ENCODE peak calls at places on chromosomes 13 and 19, in four cellular contexts. M, Q, H and P are unnamed samples.

GRCh38 chr13:46721054-46721453 is 75.9 kb downstream of the ESD start:
- DNase-seq in M (peak; percentile 64), Q (peak; percentile 77), H (peak; percentile 62), P (no peak)

GRCh38 chr13:100532836-100533435 is 55.7 kb downstream of the GGACT start:
- DNase-seq in M (no peak), Q (no peak), H (no peak), P (peak; percentile 26)

GRCh38 chr13:68272652-68273051 is 1042.5 kb upstream of the PCDH9 start:
- DNase-seq in M (no peak), Q (no peak), H (no peak), P (no peak)

GRCh38 chr19:3821857-3822364 is 35.7 kb upstream of the MATK start:
- DNase-seq in M (no peak), Q (peak; percentile 8), H (peak; percentile 59), P (peak; percentile 63)

GRCh38 chr19:3451451-3451866 is 28.9 kb downstream of the SMIM24 start:
- DNase-seq in M (no peak), Q (no peak), H (no peak), P (no peak)

GRCh38 chr19:41871573-41872383 is 5.3 kb upstream of the CD79A start:
- DNase-seq in M (no peak), Q (no peak), H (peak; percentile 54), P (no peak)

GRCh38 chr19:46728693-46729339 is 11.9 kb upstream of the PRKD2 start:
- DNase-seq in M (peak; percentile 75), Q (peak; percentile 53), H (peak; percentile 22), P (peak; percentile 71)

GRCh38 chr13:111897178-111897845 is 169.6 kb upstream of the SOX1 start:
- DNase-seq in M (no peak), Q (no peak), H (no peak), P (peak; percentile 44)

GRCh38 chr13:100528353-100528752 is 60.2 kb downstream of the GGACT start:
- DNase-seq in M (no peak), Q (no peak), H (no peak), P (peak; percentile 11)

GRCh38 chr19:56538254-56538760 is 441 bp upstream of the ZFP28 start:
- DNase-seq in M (peak; percentile 89), Q (peak; percentile 86), H (peak; percentile 87), P (peak; percentile 87)

GRCh38 chr13:44231786-44232516 is 141.7 kb upstream of the SERP2 start:
- DNase-seq in M (peak; percentile 83), Q (peak; percentile 99), H (no peak), P (peak; percentile 82)

GRCh38 chr13:109272595-109273325 is 513.6 kb downstream of the IRS2 start:
- DNase-seq in M (no peak), Q (no peak), H (no peak), P (no peak)

GRCh38 chr19:38727306-38727867 is 16.9 kb downstream of the CAPN12 start:
- DNase-seq in M (peak; percentile 22), Q (no peak), H (no peak), P (no peak)

GRCh38 chr13:43309301-43309700 is 285.9 kb downstream of the DNAJC15 start:
- DNase-seq in M (no peak), Q (no peak), H (no peak), P (no peak)

GRCh38 chr19:39704181-39705044 is at the start of gene LGALS14:
- DNase-seq in M (no peak), Q (no peak), H (no peak), P (no peak)

GRCh38 chr13:98080280-98080679 is 62.6 kb upstream of the FARP1 start:
- DNase-seq in M (no peak), Q (no peak), H (no peak), P (no peak)